ENCODE peak calls at places on chromosomes 6 and 20, in six cellular contexts. H is ovary, K is tibial nerve, E is HepG2, D is SK-N-SH, U is upper lobe of left lung. C is an unnamed sample.

GRCh38 chr6:134310206-134310605 is 7.7 kb downstream of the SGK1 start:
- DNase-seq in U (no peak), E (no peak), D (no peak), H (no peak), K (no peak), C (no peak)

GRCh38 chr6:155244434-155244833 is 19.4 kb upstream of the CLDN20 start:
- DNase-seq in U (no peak), D (no peak), K (no peak), E (no peak), H (no peak), C (no peak)

GRCh38 chr6:166758136-166758704 is 131.2 kb upstream of the RPS6KA2 start:
- DNase-seq in U (no peak), D (no peak), H (no peak), E (no peak), K (no peak), C (no peak)

GRCh38 chr6:134026597-134026996 is 25.8 kb downstream of the SLC2A12 start:
- DNase-seq in E (no peak), D (no peak), U (no peak), K (no peak), H (no peak), C (no peak)

GRCh38 chr6:100283288-100283687 is 181.4 kb downstream of the SIM1 start:
- DNase-seq in U (no peak), D (no peak), K (no peak), E (no peak), H (no peak), C (no peak)

GRCh38 chr6:144408151-144408550 is 123.0 kb downstream of the UTRN start:
- DNase-seq in D (no peak), H (peak; percentile 45), K (peak; percentile 35), E (no peak), U (no peak), C (peak; percentile 70)

GRCh38 chr20:45368221-45368980 is 5.4 kb downstream of the SYS1 start:
- DNase-seq in E (no peak), U (no peak), H (no peak), K (no peak), D (no peak), C (no peak)

GRCh38 chr6:123064038-123064437 is 68.0 kb downstream of the CLVS2 start:
- DNase-seq in U (no peak), H (no peak), K (no peak), E (no peak), D (no peak), C (no peak)

GRCh38 chr6:44237021-44237812 is 9.7 kb upstream of the HSP90AB1 start:
- DNase-seq in E (peak; percentile 98), D (peak; percentile 86), K (peak; percentile 92), U (peak; percentile 53), H (peak; percentile 84), C (peak; percentile 97)

GRCh38 chr20:20492521-20493334 is 124.8 kb downstream of the INSM1 start:
- DNase-seq in D (peak; percentile 30), U (no peak), H (no peak), E (no peak), K (no peak), C (peak; percentile 69)
- TF ChIP-seq EP300 in D (peak; percentile 41), U (no peak), H (no peak), E (no peak), K (peak; percentile 61), C (no peak)

GRCh38 chr20:62390306-62391164 is 3.6 kb downstream of the RPS21 start:
- DNase-seq in E (no peak), D (no peak), H (no peak), U (peak; percentile 34), K (no peak), C (no peak)

GRCh38 chr20:62388839-62389600 is 2.1 kb downstream of the RPS21 start:
- DNase-seq in D (no peak), U (no peak), K (no peak), E (no peak), H (no peak), C (no peak)

GRCh38 chr20:62387993-62388635 is 1.2 kb downstream of the RPS21 start:
- DNase-seq in E (no peak), H (no peak), D (no peak), K (no peak), U (peak; percentile 47), C (no peak)

GRCh38 chr20:62391165-62392076 is 4.5 kb downstream of the RPS21 start:
- DNase-seq in D (no peak), K (no peak), E (no peak), H (no peak), U (peak; percentile 72), C (no peak)

GRCh38 chr20:62389601-62390087 is 2.7 kb downstream of the RPS21 start:
- DNase-seq in E (no peak), H (no peak), K (no peak), U (no peak), D (no peak), C (no peak)
- TF ChIP-seq CTCF in E (no peak), H (no peak), K (no peak), U (no peak), D (no peak), C (no peak)

GRCh38 chr20:10111144-10111771 is 76.5 kb downstream of the ANKEF1 start:
- DNase-seq in E (peak; percentile 15), D (no peak), K (no peak), U (no peak), H (no peak), C (no peak)
- TF ChIP-seq EP300 in E (no peak), D (no peak), K (no peak), U (no peak), H (no peak), C (no peak)

DNA sequence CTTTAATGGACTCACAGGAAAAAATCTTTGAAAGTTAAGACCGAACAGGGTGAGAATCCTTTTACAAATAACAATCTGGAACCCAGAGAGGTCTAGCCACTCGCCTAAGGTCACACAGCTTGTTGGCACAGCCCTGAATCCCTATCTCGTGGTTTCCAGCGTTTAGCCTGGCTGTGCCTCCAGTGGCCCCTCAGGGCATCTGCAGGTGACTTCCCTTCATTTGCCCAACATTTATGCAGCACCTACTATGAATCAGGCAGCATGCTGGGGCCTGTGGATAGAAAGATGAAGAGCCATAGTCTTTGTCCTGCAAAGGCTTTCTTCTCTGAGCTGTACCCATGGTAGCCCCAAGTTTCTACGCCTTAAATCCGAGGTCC is 2.6 kb upstream of the NR2E1 start:
- DNase-seq in D (no peak), K (no peak), E (no peak), H (no peak), U (no peak), C (no peak)
- TF ChIP-seq CTCF in D (peak; percentile 21), K (no peak), E (no peak), H (no peak), U (no peak), C (no peak)